ENCODE peak calls at places on chromosomes 5 and 9, in five cellular contexts. L, X, K, A and U are unnamed samples.

GRCh38 chr9:70902171-70902570 is 219.2 kb downstream of the TRPM3 start:
- DNase-seq in A (no peak), X (no peak), K (no peak), L (no peak), U (peak; percentile 81)

GRCh38 chr5:127562252-127562651 is 44.8 kb downstream of the PRRC1 start:
- DNase-seq in K (no peak), L (no peak), X (peak; percentile 55), A (no peak), U (no peak)

GRCh38 chr5:111595425-111595824 is 83.1 kb upstream of the STARD4 start:
- DNase-seq in L (no peak), A (no peak), X (no peak), K (no peak), U (no peak)

GRCh38 chr5:148730272-148730954 is 76.1 kb upstream of the HTR4 start:
- DNase-seq in X (no peak), L (peak; percentile 53), K (no peak), A (no peak), U (peak; percentile 50)

GRCh38 chr9:133787749-133788015 is 49.5 kb upstream of the SARDH start:
- DNase-seq in L (no peak), X (peak; percentile 61), A (no peak), K (peak; percentile 87), U (peak; percentile 29)

GRCh38 chr9:17802249-17802857 is 223.5 kb downstream of the SH3GL2 start:
- DNase-seq in L (no peak), X (no peak), K (no peak), A (no peak), U (peak; percentile 24)

GRCh38 chr5:37984300-37984699 is 144.5 kb upstream of the GDNF start:
- DNase-seq in A (no peak), L (no peak), K (no peak), X (no peak), U (no peak)

GRCh38 chr5:94884294-94884693 is 265.8 kb downstream of the SLF1 start:
- DNase-seq in K (no peak), X (peak; percentile 40), L (no peak), A (no peak), U (no peak)

GRCh38 chr5:16784843-16785791 is 151.0 kb downstream of the MYO10 start:
- DNase-seq in X (no peak), A (no peak), L (no peak), K (no peak), U (no peak)

GRCh38 chr5:107607196-107607595 is 63.5 kb downstream of the EFNA5 start:
- DNase-seq in L (no peak), K (no peak), A (no peak), X (no peak), U (no peak)

GRCh38 chr9:133738039-133738805 is at the start of gene SARDH:
- DNase-seq in K (peak; percentile 89), X (peak; percentile 84), L (peak; percentile 5), A (peak; percentile 22), U (no peak)

GRCh38 chr9:82091610-82092009 is 103.0 kb downstream of the SPATA31D1 start:
- DNase-seq in K (no peak), X (no peak), L (no peak), A (no peak), U (no peak)

GRCh38 chr5:115214541-115214940 is 44.8 kb upstream of the TRIM36 start:
- DNase-seq in A (no peak), K (no peak), X (no peak), L (no peak), U (no peak)

GRCh38 chr5:115209279-115209678 is 39.6 kb upstream of the TRIM36 start:
- DNase-seq in K (no peak), A (peak; percentile 48), L (no peak), X (no peak), U (no peak)
- H3K4me3 ChIP-seq in K (no peak overlapping the region), A (no peak overlapping the region), L (no peak overlapping the region), X (no peak overlapping the region), U (no peak overlapping the region)

GRCh38 chr5:160466121-160466520 is 44.5 kb downstream of the PTTG1 start:
- DNase-seq in K (no peak), X (no peak), L (no peak), A (no peak), U (no peak)
- H3K4me3 ChIP-seq in K (no peak overlapping the region), X (no peak overlapping the region), L (no peak overlapping the region), A (no peak overlapping the region), U (no peak overlapping the region)

DNA sequence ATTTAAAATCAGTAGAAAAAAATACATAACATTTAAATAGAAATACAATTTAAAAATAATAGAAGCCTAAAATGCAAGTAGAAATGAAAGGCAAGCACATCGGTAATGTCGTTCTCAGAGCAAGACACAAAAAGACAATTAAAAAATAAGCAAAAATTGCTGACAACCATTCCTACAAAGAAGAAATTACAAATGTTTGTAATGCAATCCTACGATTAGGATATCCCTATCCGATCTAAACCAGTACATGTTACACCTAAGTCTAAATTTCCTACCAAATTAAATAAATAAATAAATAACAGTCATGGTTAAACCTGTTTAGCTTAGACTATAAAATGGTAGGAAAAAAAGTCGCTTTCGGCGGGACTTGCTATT is 90.0 kb downstream of the ANXA2R start:
- DNase-seq in K (no peak), X (no peak), L (no peak), A (no peak), U (no peak)
- H3K4me3 ChIP-seq in K (no peak overlapping the region), X (no peak overlapping the region), L (peak overlapping the region; percentile 68), A (peak overlapping the region; percentile 97), U (peak overlapping the region; percentile 56)

GRCh38 chr9:110257097-110257955 is 1.0 kb upstream of the TXN start:
- DNase-seq in K (no peak), A (no peak), X (peak; percentile 50), L (peak; percentile 23), U (peak; percentile 40)

GRCh38 chr9:110256392-110257096 is at the start of gene TXN:
- DNase-seq in K (peak; percentile 99), X (peak; percentile 94), A (peak; percentile 78), L (peak; percentile 89), U (peak; percentile 90)

GRCh38 chr9:110257971-110258370 is 1.7 kb upstream of the TXN start:
- DNase-seq in L (no peak), A (no peak), K (no peak), X (no peak), U (no peak)

GRCh38 chr9:110259566-110259965 is 3.3 kb upstream of the TXN start:
- DNase-seq in X (no peak), A (no peak), K (no peak), L (no peak), U (no peak)

GRCh38 chr9:110258671-110259070 is 2.4 kb upstream of the TXN start:
- DNase-seq in A (no peak), L (no peak), X (no peak), K (no peak), U (no peak)
- H3K4me3 ChIP-seq in A (no peak overlapping the region), L (no peak overlapping the region), X (no peak overlapping the region), K (no peak overlapping the region), U (no peak overlapping the region)

DNA sequence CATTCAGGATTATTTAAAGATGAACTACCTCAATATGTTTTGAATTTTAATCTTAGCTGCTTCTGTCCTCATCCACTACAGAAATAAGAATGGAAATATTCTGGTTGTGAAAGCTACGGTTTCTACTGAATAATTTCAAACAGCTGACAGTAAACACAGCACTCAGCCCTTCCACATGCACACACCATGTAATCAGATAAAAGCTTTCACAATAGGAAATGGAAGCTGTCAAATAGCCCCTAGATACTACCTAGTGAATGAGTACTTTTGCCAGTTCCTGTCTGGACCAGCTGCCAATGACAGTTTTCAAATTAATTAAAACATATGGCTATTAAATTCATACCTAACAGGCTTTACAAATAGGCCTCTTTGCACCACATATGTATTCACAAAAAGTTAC is 171.4 kb downstream of the SSBP2 start:
- DNase-seq in A (no peak), X (no peak), L (peak; percentile 61), K (no peak), U (peak; percentile 20)
- H3K4me3 ChIP-seq in A (no peak overlapping the region), X (no peak overlapping the region), L (no peak overlapping the region), K (no peak overlapping the region), U (no peak overlapping the region)

GRCh38 chr9:129281506-129282145 is 103.6 kb upstream of the IER5L start:
- DNase-seq in X (no peak), L (no peak), K (peak; percentile 64), A (no peak), U (no peak)

GRCh38 chr9:129280236-129281231 is 102.5 kb upstream of the IER5L start:
- DNase-seq in K (peak; percentile 31), X (no peak), A (no peak), L (no peak), U (no peak)

GRCh38 chr9:129283705-129284606 is 105.9 kb upstream of the IER5L start:
- DNase-seq in K (peak; percentile 63), L (no peak), A (no peak), X (no peak), U (no peak)

GRCh38 chr9:129283290-129283691 is 105.2 kb upstream of the IER5L start:
- DNase-seq in A (no peak), K (no peak), X (no peak), L (no peak), U (no peak)

GRCh38 chr9:129282308-129283211 is 104.5 kb upstream of the IER5L start:
- DNase-seq in A (no peak), K (peak; percentile 62), X (no peak), L (no peak), U (no peak)
- H3K4me3 ChIP-seq in A (no peak overlapping the region), K (no peak overlapping the region), X (no peak overlapping the region), L (no peak overlapping the region), U (peak overlapping the region; percentile 0)

DNA sequence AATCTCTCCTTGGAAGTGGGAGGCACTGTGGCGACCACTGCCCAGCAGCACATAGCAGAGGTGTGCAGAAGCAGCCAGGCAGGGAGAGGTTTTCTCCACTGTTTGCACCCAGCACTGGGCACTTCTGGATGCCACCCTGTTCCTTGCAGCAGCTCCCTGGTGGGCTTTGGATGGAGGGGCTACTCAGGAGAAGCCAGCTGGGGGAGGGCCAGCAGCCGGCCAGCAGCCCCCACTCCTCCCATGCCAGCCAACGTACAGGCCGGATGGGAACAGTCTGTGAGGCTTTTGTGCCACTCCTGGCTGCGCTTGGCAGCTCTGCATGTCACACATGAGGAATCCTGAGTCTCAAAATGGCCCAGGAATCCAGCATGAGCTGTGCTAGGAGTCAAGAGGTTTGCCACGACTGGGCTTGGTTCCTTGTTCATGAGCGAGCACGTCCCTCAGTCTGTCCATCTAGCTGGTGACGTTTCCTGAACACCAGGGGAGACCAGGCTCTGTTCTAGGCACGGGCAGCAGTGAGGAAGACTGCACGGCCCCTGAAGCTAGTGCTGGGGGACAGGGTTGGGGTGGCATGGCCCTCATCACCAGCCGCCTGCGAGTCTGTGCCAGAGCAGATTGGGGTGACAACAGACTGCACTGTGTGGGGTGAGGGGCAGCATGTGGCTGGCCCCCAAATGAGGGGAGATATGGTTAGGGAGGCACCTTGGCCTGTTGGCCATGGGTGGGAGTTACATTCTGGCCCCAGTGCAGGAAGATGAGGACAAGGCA is 10.1 kb downstream of the PHF2 start:
- DNase-seq in A (no peak), X (no peak), L (peak; percentile 33), K (no peak), U (no peak)
- H3K4me3 ChIP-seq in A (no peak overlapping the region), X (no peak overlapping the region), L (no peak overlapping the region), K (no peak overlapping the region), U (no peak overlapping the region)

DNA sequence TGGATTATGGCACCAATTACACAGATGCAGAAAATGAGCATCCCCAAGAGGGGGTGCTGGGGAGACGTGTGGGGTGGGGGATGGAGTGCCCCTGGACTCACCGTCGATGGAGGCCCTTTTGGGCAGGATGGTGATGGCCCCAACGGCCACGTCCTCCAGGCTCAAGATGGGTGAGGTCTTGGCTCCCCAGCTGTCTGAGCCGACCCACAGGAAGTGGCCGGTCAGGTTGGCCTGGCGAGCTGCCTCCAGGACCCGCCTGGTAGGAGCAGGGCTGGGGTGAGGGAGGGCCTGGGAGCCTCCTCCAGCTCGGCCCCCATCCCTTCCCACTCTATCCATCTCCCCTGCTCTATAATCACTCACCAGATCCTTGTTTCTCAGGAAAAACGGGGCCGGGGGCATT is 4.6 kb downstream of the GRM6 start:
- DNase-seq in A (no peak), K (peak; percentile 55), X (no peak), L (no peak), U (no peak)
- H3K4me3 ChIP-seq in A (no peak overlapping the region), K (no peak overlapping the region), X (no peak overlapping the region), L (no peak overlapping the region), U (no peak overlapping the region)